ENCODE peak calls at places on chromosomes 4 and X, in four cellular contexts. E is AG09309, R is spleen, B is choroid plexus epithelial cell. O is an unnamed sample.

GRCh38 chr4:190020790-190021717 is 6.0 kb downstream of the FRG2 start:
- DNase-seq in E (no peak), R (peak), B (peak), O (peak)

GRCh38 chrX:48683411-48683982 is at the start of gene WAS:
- DNase-seq in E (no peak), R (peak), B (no peak), O (no peak)

GRCh38 chr4:168183717-168184571 is 91.6 kb downstream of the ANXA10 start:
- DNase-seq in E (peak), R (no peak), B (peak), O (no peak)

GRCh38 chr4:14028862-14029261 is 401.3 kb upstream of the BOD1L1 start:
- DNase-seq in E (no peak), R (no peak), B (peak), O (no peak)

GRCh38 chr4:73068496-73069337 is 799 bp downstream of the COX18 start:
- DNase-seq in E (no peak), R (no peak), B (peak), O (no peak)

GRCh38 chr4:159698336-159698735 is 595.5 kb downstream of the RAPGEF2 start:
- DNase-seq in E (no peak), R (no peak), B (peak), O (no peak)

GRCh38 chr4:163930086-163930485 is 435.6 kb downstream of the TMA16 start:
- DNase-seq in E (no peak), R (no peak), B (no peak), O (no peak)

GRCh38 chr4:98068495-98068894 is 74.8 kb downstream of the STPG2 start:
- DNase-seq in E (no peak), R (no peak), B (no peak), O (no peak)

GRCh38 chr4:6633091-6633906 is 7.2 kb upstream of the MRFAP1 start:
- DNase-seq in E (no peak), R (peak), B (peak), O (no peak)

GRCh38 chr4:122826596-122827257 is at the start of gene FGF2:
- DNase-seq in E (no peak), R (peak), B (peak), O (peak)

DNA sequence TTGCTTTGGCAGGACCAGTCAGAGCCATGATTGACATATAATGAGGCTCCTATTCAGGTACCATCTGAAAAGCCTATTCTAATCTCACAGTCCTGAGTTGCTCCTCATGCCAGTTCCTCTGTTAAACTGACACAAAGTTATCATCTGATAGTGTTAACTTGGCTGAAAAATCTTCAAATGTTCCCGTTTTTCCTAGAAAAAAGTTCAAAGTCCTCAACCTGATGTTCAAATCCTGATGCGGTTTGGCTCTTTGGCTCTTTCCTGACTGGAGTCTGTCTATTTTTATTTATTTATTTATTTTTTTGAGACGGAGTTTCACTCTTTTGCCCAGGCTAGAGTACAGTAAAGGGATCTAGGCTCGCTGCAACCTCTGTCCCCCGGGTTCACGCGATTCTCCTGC is 244.2 kb downstream of the ANKRD50 start:
- DNase-seq in E (no peak), R (no peak), B (no peak), O (no peak)
- H3K4me3 ChIP-seq in E (no peak), R (no peak), B (no peak), O (no peak)

DNA sequence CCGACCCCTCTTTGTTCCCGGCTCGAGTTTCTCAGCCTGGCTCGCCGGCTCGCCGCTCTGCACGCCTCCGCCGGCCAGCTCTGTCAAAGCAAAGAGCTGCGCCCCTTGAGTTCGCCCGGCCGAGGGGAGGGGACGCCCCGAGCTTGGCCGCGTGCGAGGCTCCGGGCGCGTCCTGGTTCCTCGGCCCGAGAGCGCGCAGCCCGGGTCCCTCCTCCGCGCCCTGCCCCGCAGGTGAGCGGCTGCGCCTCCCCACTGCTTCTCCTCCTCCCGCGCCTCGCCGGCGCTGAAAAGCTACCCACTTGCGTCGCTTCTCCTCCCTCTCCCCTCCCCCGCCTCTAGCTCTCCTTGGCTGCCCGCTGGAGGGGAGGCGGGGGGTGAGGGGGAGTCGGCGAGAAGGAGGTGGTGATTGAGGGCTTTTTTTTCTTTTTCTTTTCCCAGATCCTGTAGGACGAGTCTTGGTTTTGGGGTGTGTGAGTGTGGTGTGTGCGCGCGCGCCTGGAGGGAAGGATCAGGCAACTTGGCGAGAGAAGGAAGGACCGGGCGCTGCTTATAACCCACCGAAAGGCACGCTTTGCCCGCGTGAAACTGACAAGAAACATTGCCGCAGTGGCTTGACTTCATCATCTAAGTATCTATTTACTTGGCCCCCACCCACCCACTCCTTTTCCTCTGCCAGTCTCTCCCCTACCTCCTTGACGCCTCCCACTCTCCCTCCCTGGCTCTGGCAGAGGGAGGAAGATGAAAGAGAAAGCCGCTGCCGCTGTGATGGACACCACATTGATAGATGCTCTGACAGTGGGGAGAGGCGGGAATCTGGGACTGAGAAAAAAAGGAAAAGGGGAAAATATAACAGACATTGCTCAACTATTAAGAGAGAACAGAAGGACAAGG is at the start of gene LEF1:
- DNase-seq in E (no peak), R (peak), B (peak), O (peak)
- H3K4me3 ChIP-seq in E (peak), R (peak), B (peak), O (peak)

DNA sequence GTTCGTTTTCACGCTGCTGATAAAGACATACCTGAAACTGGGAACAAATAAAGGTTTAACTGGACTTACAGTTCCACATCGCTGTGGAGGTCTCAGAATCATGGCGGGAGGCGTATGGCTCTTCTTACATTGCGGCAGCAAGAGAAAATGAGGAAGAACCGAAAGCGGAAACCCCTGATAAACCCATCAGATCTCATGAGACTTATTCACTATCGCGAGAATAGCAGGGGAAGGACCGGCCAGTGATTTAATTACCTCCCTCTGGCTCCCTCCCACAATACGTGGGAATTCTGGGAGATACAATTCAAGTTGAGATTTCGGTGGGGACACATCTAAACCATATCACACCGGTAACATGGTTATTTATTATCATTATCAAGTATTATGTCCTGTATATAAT is 2204.5 kb downstream of the ARAP2 start:
- DNase-seq in E (no peak), R (no peak), B (no peak), O (no peak)
- H3K4me3 ChIP-seq in E (no peak), R (no peak), B (no peak), O (no peak)

DNA sequence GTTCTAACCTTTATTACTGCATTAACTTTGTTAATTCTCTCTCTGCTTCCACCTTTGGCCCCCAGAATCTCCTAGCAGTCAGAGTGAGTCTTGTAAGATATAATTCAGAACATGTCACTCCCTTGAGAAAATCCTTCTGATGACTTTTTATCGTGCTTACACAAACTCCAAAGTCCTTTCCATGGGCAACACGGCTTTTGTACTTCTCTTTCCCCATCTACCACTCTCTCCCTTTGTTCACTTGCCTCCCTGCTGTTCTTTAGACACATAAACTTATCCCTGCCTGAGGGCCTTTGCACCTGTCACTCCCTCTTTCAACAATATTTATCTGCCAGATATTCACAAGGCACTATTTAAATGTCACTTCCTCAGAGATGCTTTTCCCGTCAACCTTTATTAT is 64.8 kb downstream of the MAOB start:
- DNase-seq in E (no peak), R (no peak), B (no peak), O (no peak)
- H3K4me3 ChIP-seq in E (no peak), R (no peak), B (no peak), O (no peak)

GRCh38 chr4:54439831-54440243 is 210.7 kb downstream of the PDGFRA start:
- DNase-seq in E (peak), R (no peak), B (peak), O (no peak)
- H3K4me3 ChIP-seq in E (no peak), R (no peak), B (no peak), O (no peak)

GRCh38 chrX:69504626-69505612 is 793 bp downstream of the NALF2 start:
- DNase-seq in E (no peak), R (no peak), B (no peak), O (no peak)

GRCh38 chrX:69507500-69507789 is 3.3 kb downstream of the NALF2 start:
- DNase-seq in E (no peak), R (no peak), B (no peak), O (no peak)

GRCh38 chrX:69505772-69506616 is 1.9 kb downstream of the NALF2 start:
- DNase-seq in E (no peak), R (no peak), B (peak), O (no peak)

GRCh38 chrX:69508610-69509009 is 4.5 kb downstream of the NALF2 start:
- DNase-seq in E (no peak), R (no peak), B (no peak), O (no peak)

DNA sequence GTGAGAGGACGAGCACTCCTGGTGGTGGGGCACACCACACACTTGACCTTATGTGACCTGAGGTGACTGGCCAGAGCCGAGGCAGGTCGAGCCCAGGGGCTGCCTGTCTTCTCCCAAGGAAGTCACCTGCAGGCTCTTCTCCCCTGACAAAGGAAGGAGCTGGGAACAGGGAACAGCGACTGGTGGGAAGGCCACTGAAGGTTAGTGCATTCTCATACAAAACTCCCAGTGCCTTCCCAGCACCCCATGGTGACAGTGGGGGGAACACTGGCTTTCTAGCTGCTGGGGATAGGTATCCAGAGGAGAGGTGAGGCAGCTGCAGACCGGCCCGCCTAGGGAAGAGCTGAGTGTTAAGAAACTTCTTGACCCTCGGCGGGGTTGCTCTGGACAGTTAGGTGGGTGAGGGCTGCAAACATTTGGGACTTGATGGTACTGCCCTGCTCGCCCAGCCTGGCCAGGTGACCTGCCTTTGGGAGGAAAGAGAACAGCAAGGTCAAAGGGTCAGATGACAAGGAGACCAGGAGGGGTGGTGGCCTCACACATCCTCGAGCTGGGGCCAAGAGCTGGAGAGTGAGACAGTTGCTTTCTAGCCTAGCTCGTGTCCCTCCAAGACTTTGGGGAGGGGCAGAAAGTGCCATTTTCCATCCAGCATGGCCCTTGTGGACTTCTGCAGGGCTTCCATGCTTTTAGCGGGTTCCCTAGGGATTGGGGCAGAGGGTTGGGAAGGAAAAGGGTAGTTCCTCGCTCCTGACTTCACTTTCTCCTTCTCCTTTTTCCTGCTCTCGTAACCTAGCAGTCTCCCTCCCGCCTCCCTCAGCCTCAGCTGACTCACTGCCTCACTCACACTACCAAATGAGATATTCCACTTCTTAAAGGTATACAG is 2.7 kb downstream of the NALF2 start:
- DNase-seq in E (no peak), R (no peak), B (peak), O (no peak)
- H3K4me3 ChIP-seq in E (no peak), R (no peak), B (no peak), O (no peak)

GRCh38 chrX:103664363-103664762 is 22.1 kb downstream of the MORF4L2 start:
- DNase-seq in E (no peak), R (no peak), B (no peak), O (no peak)
- H3K4me3 ChIP-seq in E (no peak), R (no peak), B (no peak), O (no peak)

DNA sequence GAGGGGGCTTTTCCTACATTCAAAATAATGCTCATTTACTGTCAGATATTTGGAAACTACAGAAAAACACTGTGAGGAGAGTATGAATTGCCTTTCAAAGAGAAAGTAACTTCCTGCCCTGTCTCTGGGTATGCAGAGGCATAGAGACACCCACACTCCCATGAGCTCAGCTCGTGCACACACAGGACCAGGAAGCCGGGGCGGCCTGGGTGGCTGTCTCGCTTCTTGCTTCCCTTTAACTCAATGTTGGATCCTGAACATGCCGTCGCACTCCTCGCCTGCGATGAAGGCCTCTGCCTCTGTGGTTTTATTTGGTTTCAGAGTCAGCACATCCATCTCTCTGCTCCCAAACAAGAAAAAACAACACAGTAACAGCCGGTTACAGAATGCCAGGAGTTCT is 40.1 kb upstream of the GPR78 start:
- DNase-seq in E (no peak), R (peak), B (no peak), O (peak)
- H3K4me3 ChIP-seq in E (no peak), R (no peak), B (no peak), O (no peak)

GRCh38 chrX:137574784-137575298 is 8.9 kb downstream of the ZIC3 start:
- DNase-seq in E (no peak), R (no peak), B (no peak), O (no peak)
- H3K4me3 ChIP-seq in E (no peak), R (no peak), B (peak), O (no peak)

O was measured in kidney.